ENCODE peak calls at places on chromosomes 12 and 14, in seven cellular contexts. I, A, J, V, D, B and O are unnamed samples.

GRCh38 chr12:55925870-55926737 is 1.6 kb downstream of the PYM1 start:
- DNase-seq in I (no peak), A (peak; percentile 29), J (no peak), V (no peak), D (no peak), B (no peak), O (no peak)

GRCh38 chr14:100067971-100068959 is 3.0 kb downstream of the EVL start:
- DNase-seq in I (peak; percentile 34), A (peak; percentile 94), J (no peak), V (no peak), D (peak; percentile 80), B (peak; percentile 44), O (peak; percentile 69)

GRCh38 chr12:123149828-123150272 is 1.0 kb downstream of the PITPNM2 start:
- DNase-seq in I (no peak), A (no peak), J (no peak), V (peak; percentile 6), D (no peak), B (no peak), O (no peak)

GRCh38 chr12:92649511-92650227 is 53.1 kb upstream of the PLEKHG7 start:
- DNase-seq in I (no peak), A (peak; percentile 80), J (peak; percentile 60), V (peak; percentile 50), D (no peak), B (peak; percentile 59), O (no peak)

GRCh38 chr14:85380891-85381290 is 149.1 kb upstream of the FLRT2 start:
- DNase-seq in I (no peak), A (no peak), J (no peak), V (no peak), D (no peak), B (no peak), O (no peak)

GRCh38 chr14:52703225-52703624 is 3.8 kb upstream of the PSMC6 start:
- DNase-seq in I (peak; percentile 26), A (no peak), J (no peak), V (no peak), D (no peak), B (peak; percentile 78), O (no peak)

GRCh38 chr12:53749986-53750811 is 1.6 kb downstream of the CISTR start:
- DNase-seq in I (no peak), A (no peak), J (no peak), V (no peak), D (no peak), B (no peak), O (no peak)

GRCh38 chr12:989751-990278 is 1.2 kb upstream of the ERC1 start:
- DNase-seq in I (peak; percentile 27), A (no peak), J (peak; percentile 58), V (peak; percentile 12), D (no peak), B (no peak), O (no peak)

GRCh38 chr14:79570648-79571047 is 640.7 kb downstream of the DIO2 start:
- DNase-seq in I (no peak), A (no peak), J (no peak), V (no peak), D (no peak), B (no peak), O (no peak)

GRCh38 chr14:35400707-35401421 is 3.7 kb downstream of the NFKBIA start:
- DNase-seq in I (no peak), A (peak; percentile 30), J (no peak), V (no peak), D (no peak), B (no peak), O (no peak)

GRCh38 chr12:5260086-5260485 is 171.8 kb upstream of the NTF3 start:
- DNase-seq in I (no peak), A (no peak), J (no peak), V (no peak), D (no peak), B (no peak), O (no peak)

GRCh38 chr14:77120771-77121743 is 20.5 kb downstream of the ZDHHC22 start:
- DNase-seq in I (no peak), A (peak; percentile 90), J (peak; percentile 49), V (no peak), D (no peak), B (no peak), O (no peak)

GRCh38 chr12:57540998-57541397 is 6.0 kb downstream of the DCTN2 start:
- DNase-seq in I (no peak), A (no peak), J (no peak), V (no peak), D (no peak), B (no peak), O (no peak)